ENCODE peak calls at places on chromosomes 12 and 14, in five cellular contexts. E, M, V, U and D are unnamed samples.

GRCh38 chr12:53299101-53299453 is 418 bp upstream of the MYG1 start:
- DNase-seq in U (peak; percentile 90), E (peak; percentile 85), M (no peak), V (no peak), D (peak; percentile 95)

GRCh38 chr12:4353785-4354208 is 25.7 kb downstream of the FGF23 start:
- DNase-seq in V (no peak), M (peak; percentile 66), E (no peak), U (peak; percentile 29), D (no peak)

GRCh38 chr12:53118771-53119300 is 15.6 kb downstream of the SOAT2 start:
- DNase-seq in M (no peak), V (no peak), U (no peak), E (no peak), D (no peak)

GRCh38 chr12:92899388-92900001 is 29.6 kb downstream of the EEA1 start:
- DNase-seq in V (no peak), E (peak; percentile 99), U (peak; percentile 94), M (no peak), D (peak; percentile 99)

GRCh38 chr12:51622564-51622963 is 31.5 kb downstream of the SCN8A start:
- DNase-seq in U (peak; percentile 39), M (no peak), V (no peak), E (peak; percentile 63), D (peak; percentile 47)

GRCh38 chr12:3158851-3159465 is 81.8 kb downstream of the TSPAN9 start:
- DNase-seq in M (no peak), E (peak; percentile 75), U (no peak), V (no peak), D (peak; percentile 67)

GRCh38 chr12:72241552-72241951 is 30.6 kb upstream of the TRHDE start:
- DNase-seq in M (no peak), V (no peak), U (no peak), E (no peak), D (no peak)

GRCh38 chr12:90695415-90695814 is 259.6 kb downstream of the CCER1 start:
- DNase-seq in V (no peak), U (no peak), E (peak; percentile 23), M (no peak), D (peak; percentile 22)

GRCh38 chr12:47789712-47790489 is 16.9 kb downstream of the SLC48A1 start:
- DNase-seq in E (no peak), U (no peak), M (no peak), V (no peak), D (no peak)

GRCh38 chr14:94142247-94142646 is 12.8 kb upstream of the IFI27L2 start:
- DNase-seq in V (no peak), M (no peak), U (no peak), E (no peak), D (no peak)

GRCh38 chr14:64620910-64621309 is 71.1 kb downstream of the PPP1R36 start:
- DNase-seq in E (no peak), V (no peak), U (no peak), M (no peak), D (no peak)

GRCh38 chr12:115660211-115660805 is 617.2 kb downstream of the MED13L start:
- DNase-seq in M (no peak), U (no peak), V (no peak), E (no peak), D (no peak)

GRCh38 chr14:91872517-91873470 is 5.5 kb upstream of the TC2N start:
- DNase-seq in U (no peak), E (peak; percentile 83), M (no peak), V (no peak), D (no peak)

GRCh38 chr14:88493392-88494185 is 61.2 kb downstream of the PTPN21 start:
- DNase-seq in U (no peak), E (no peak), M (no peak), V (no peak), D (no peak)

GRCh38 chr12:19850341-19851065 is 411.2 kb downstream of the AEBP2 start:
- DNase-seq in V (no peak), E (peak; percentile 53), U (peak; percentile 15), M (no peak), D (peak; percentile 77)

GRCh38 chr12:53467880-53468279 is 16.0 kb downstream of the PCBP2 start:
- DNase-seq in V (no peak), E (no peak), M (no peak), U (no peak), D (no peak)

GRCh38 chr12:2813573-2814185 is 1.2 kb downstream of the ITFG2 start:
- DNase-seq in M (peak; percentile 67), V (no peak), U (peak; percentile 85), E (peak; percentile 69), D (peak; percentile 83)

GRCh38 chr14:76946753-76947077 is 81.8 kb downstream of the IRF2BPL start:
- DNase-seq in U (no peak), E (no peak), M (no peak), V (no peak), D (no peak)

GRCh38 chr14:68191567-68192321 is 372.2 kb downstream of the RAD51B start:
- DNase-seq in U (no peak), E (peak; percentile 37), M (no peak), V (no peak), D (peak; percentile 57)

GRCh38 chr12:112164326-112164660 is 38.9 kb downstream of the TRAFD1 start:
- DNase-seq in E (no peak), V (no peak), M (no peak), U (no peak), D (no peak)

GRCh38 chr12:64724201-64724745 is 34.9 kb downstream of the GNS start:
- DNase-seq in U (no peak), V (no peak), M (no peak), E (no peak), D (no peak)

GRCh38 chr14:55749201-55749812 is 169.3 kb downstream of the KTN1 start:
- DNase-seq in V (no peak), E (peak; percentile 15), U (peak; percentile 81), M (no peak), D (peak; percentile 29)

GRCh38 chr14:49727171-49727570 is 34.3 kb downstream of the KLHDC1 start:
- DNase-seq in U (no peak), V (no peak), E (no peak), M (no peak), D (no peak)

GRCh38 chr14:77026930-77027537 is 1.5 kb downstream of the IRF2BPL start:
- DNase-seq in V (peak; percentile 51), E (peak; percentile 54), U (peak; percentile 82), M (no peak), D (peak; percentile 57)

GRCh38 chr12:93235881-93236280 is 141.8 kb upstream of the NUDT4 start:
- DNase-seq in M (no peak), E (no peak), U (no peak), V (no peak), D (no peak)

GRCh38 chr12:52171950-52172512 is 19.8 kb downstream of the KRT80 start:
- DNase-seq in M (peak; percentile 91), E (peak; percentile 68), V (no peak), U (peak; percentile 76), D (no peak)

GRCh38 chr14:88204221-88204620 is 118.8 kb downstream of the KCNK10 start:
- DNase-seq in U (peak; percentile 31), M (no peak), E (no peak), V (no peak), D (no peak)

GRCh38 chr14:102209224-102209966 is 69.7 kb downstream of the WDR20 start:
- DNase-seq in V (no peak), M (no peak), U (peak; percentile 75), E (peak; percentile 28), D (peak; percentile 38)

GRCh38 chr14:77027538-77028383 is 747 bp downstream of the IRF2BPL start:
- DNase-seq in U (peak; percentile 71), V (peak; percentile 27), M (peak; percentile 47), E (peak; percentile 81), D (peak; percentile 84)

GRCh38 chr14:96888593-96888992 is 91.4 kb downstream of the VRK1 start:
- DNase-seq in V (peak; percentile 41), M (no peak), U (peak; percentile 57), E (no peak), D (no peak)

GRCh38 chr14:56630707-56631106 is 51.1 kb downstream of the TMEM260 start:
- DNase-seq in M (no peak), U (no peak), V (no peak), E (peak; percentile 28), D (no peak)

GRCh38 chr12:53074290-53074998 is 4.7 kb downstream of the SPRYD3 start:
- DNase-seq in U (no peak), V (no peak), E (no peak), M (no peak), D (no peak)

GRCh38 chr14:71751264-71751663 is 181.0 kb upstream of the RGS6 start:
- DNase-seq in M (no peak), U (no peak), V (no peak), E (peak; percentile 53), D (no peak)

DNA sequence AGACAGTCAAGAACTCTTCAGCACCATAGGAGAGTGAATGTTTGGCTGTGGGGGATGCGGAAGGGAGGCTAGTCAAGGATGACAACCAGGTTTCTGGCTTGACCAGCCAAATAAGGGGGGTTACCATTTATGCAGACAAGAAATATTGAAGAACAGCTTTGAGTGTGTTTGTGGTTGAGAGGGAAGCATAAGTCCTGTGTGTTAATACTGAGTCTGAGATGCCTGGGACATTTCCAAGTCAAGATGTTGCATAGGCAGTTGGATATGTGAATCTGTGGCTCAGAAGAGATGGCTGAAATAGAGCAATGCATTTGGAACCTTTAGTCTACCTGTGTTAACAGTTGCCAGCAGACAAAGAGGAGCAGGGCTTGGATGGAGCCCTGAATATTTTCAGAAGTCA is 66.1 kb downstream of the ANO6 start:
- DNase-seq in M (no peak), E (peak; percentile 56), V (no peak), U (no peak), D (no peak)
- H3K18ac ChIP-seq in M (no peak overlapping the region), E (no peak overlapping the region), V (no peak overlapping the region), U (no peak overlapping the region), D (no peak overlapping the region)

GRCh38 chr12:124821252-124822200 is 42.1 kb downstream of the SCARB1 start:
- DNase-seq in V (no peak), U (no peak), E (no peak), M (no peak), D (no peak)
- H2AK5ac ChIP-seq in V (no peak overlapping the region), U (no peak overlapping the region), E (no peak overlapping the region), M (no peak overlapping the region), D (no peak overlapping the region)

GRCh38 chr14:105471823-105472495 is 2.7 kb upstream of the CRIP2 start:
- DNase-seq in U (no peak), M (no peak), V (no peak), E (no peak), D (no peak)

GRCh38 chr14:105470163-105470811 is 4.3 kb upstream of the CRIP2 start:
- DNase-seq in U (no peak), M (peak; percentile 70), V (no peak), E (no peak), D (no peak)

GRCh38 chr14:105469456-105470162 is 5.0 kb upstream of the CRIP2 start:
- DNase-seq in E (no peak), M (no peak), U (no peak), V (no peak), D (no peak)

GRCh38 chr14:105472496-105472991 is 2.1 kb upstream of the CRIP2 start:
- DNase-seq in E (no peak), V (no peak), M (no peak), U (no peak), D (no peak)

GRCh38 chr14:105470812-105471771 is 3.5 kb upstream of the CRIP2 start:
- DNase-seq in U (peak; percentile 54), E (no peak), M (peak; percentile 71), V (no peak), D (peak; percentile 52)
- H2BK120ac ChIP-seq in U (no peak overlapping the region), E (no peak overlapping the region), M (no peak overlapping the region), V (no peak overlapping the region), D (no peak overlapping the region)

GRCh38 chr12:57590892-57591566 is at the start of gene PIP4K2C:
- DNase-seq in U (peak; percentile 92), M (peak; percentile 98), V (peak; percentile 63), E (peak; percentile 23), D (peak; percentile 49)
- H3K18ac ChIP-seq in U (peak within 1 kb of the TSS; percentile 29), M (peak within 1 kb of the TSS; percentile 85), V (peak within 1 kb of the TSS; percentile 55), E (no peak within 1 kb of the TSS), D (peak within 1 kb of the TSS; percentile 92)